ENCODE peak calls at places on chromosomes 5 and 9, in seven cellular contexts. O is GM12878, Z is HepG2, J is GM12892, N is SK-N-SH, W is K562, V is H1. P is an unnamed sample.

GRCh38 chr5:74641778-74642542 is 1.4 kb upstream of the ENC1 start:
- DNase-seq in O (no peak), Z (peak), J (no peak), N (peak), W (no peak), V (peak), P (no peak)

GRCh38 chr5:103669615-103670014 is 107.0 kb upstream of the NUDT12 start:
- DNase-seq in O (no peak), Z (no peak), J (no peak), N (no peak), W (no peak), V (no peak), P (no peak)

GRCh38 chr5:112254303-112254702 is 164.8 kb downstream of the EPB41L4A start:
- DNase-seq in O (no peak), Z (no peak), J (no peak), N (no peak), W (no peak), V (no peak), P (no peak)

GRCh38 chr9:81776390-81776789 is 87.0 kb upstream of the TLE1 start:
- DNase-seq in O (no peak), Z (no peak), J (no peak), N (peak), W (no peak), V (no peak), P (no peak)

GRCh38 chr9:128724744-128725211 is 851 bp upstream of the ZDHHC12 start:
- DNase-seq in O (peak), Z (peak), J (peak), N (peak), W (peak), V (peak), P (no peak)

GRCh38 chr5:126741361-126741760 is 35.6 kb upstream of the LMNB1 start:
- DNase-seq in O (no peak), Z (no peak), J (no peak), N (no peak), W (no peak), V (no peak), P (no peak)

GRCh38 chr9:135769489-135770202 is 67.7 kb downstream of the KCNT1 start:
- DNase-seq in O (no peak), Z (no peak), J (no peak), N (no peak), W (no peak), V (no peak), P (no peak)

GRCh38 chr9:5786370-5787127 is 46.4 kb downstream of the ERMP1 start:
- DNase-seq in O (no peak), Z (no peak), J (no peak), N (no peak), W (no peak), V (no peak), P (no peak)

GRCh38 chr9:110143969-110144545 is 63.9 kb downstream of the C9orf152 start:
- DNase-seq in O (no peak), Z (no peak), J (peak), N (no peak), W (no peak), V (no peak), P (no peak)

GRCh38 chr5:102018690-102019089 is 277.4 kb downstream of the SLCO4C1 start:
- DNase-seq in O (no peak), Z (peak), J (no peak), N (no peak), W (no peak), V (no peak), P (no peak)

GRCh38 chr9:84966876-84967830 is 297.6 kb downstream of the NTRK2 start:
- DNase-seq in O (no peak), Z (peak), J (no peak), N (no peak), W (peak), V (peak), P (no peak)

GRCh38 chr5:180470361-180470760 is 23.8 kb upstream of the CNOT6 start:
- DNase-seq in O (no peak), Z (no peak), J (no peak), N (no peak), W (no peak), V (no peak), P (no peak)

GRCh38 chr5:128143911-128144310 is 60.3 kb downstream of the SLC12A2 start:
- DNase-seq in O (no peak), Z (no peak), J (no peak), N (no peak), W (no peak), V (no peak), P (no peak)

GRCh38 chr5:56259002-56259511 is 25.9 kb upstream of the ANKRD55 start:
- DNase-seq in O (peak), Z (peak), J (no peak), N (no peak), W (no peak), V (no peak), P (no peak)

GRCh38 chr5:147453901-147454814 is 55.7 kb downstream of the DPYSL3 start:
- DNase-seq in O (no peak), Z (peak), J (peak), N (peak), W (peak), V (peak), P (peak)

GRCh38 chr9:129497064-129497836 is 123.7 kb downstream of the C9orf50 start:
- DNase-seq in O (no peak), Z (no peak), J (no peak), N (peak), W (peak), V (no peak), P (no peak)

GRCh38 chr5:75010838-75011237 is 41.5 kb downstream of the GCNT4 start:
- DNase-seq in O (no peak), Z (peak), J (no peak), N (no peak), W (no peak), V (no peak), P (no peak)

GRCh38 chr5:35478856-35479682 is 138.6 kb upstream of the SPEF2 start:
- DNase-seq in O (no peak), Z (peak), J (no peak), N (no peak), W (no peak), V (no peak), P (no peak)

GRCh38 chr5:63822633-63823032 is 139.6 kb downstream of the HTR1A start:
- DNase-seq in O (no peak), Z (no peak), J (no peak), N (no peak), W (no peak), V (no peak), P (no peak)
- TF ChIP-seq TAF1 in O (no peak), Z (no peak), J (no peak), N (no peak), W (no peak), V (no peak), P (no peak)

GRCh38 chr5:8831251-8831650 is 714.6 kb downstream of the SEMA5A start:
- DNase-seq in O (no peak), Z (no peak), J (no peak), N (no peak), W (no peak), V (no peak), P (no peak)

GRCh38 chr5:8826491-8826890 is 719.4 kb downstream of the SEMA5A start:
- DNase-seq in O (no peak), Z (no peak), J (no peak), N (no peak), W (no peak), V (no peak), P (no peak)

GRCh38 chr5:8827701-8828100 is 718.2 kb downstream of the SEMA5A start:
- DNase-seq in O (no peak), Z (no peak), J (no peak), N (no peak), W (no peak), V (no peak), P (no peak)

GRCh38 chr5:8829322-8830029 is 716.4 kb downstream of the SEMA5A start:
- DNase-seq in O (no peak), Z (no peak), J (no peak), N (no peak), W (no peak), V (no peak), P (no peak)

GRCh38 chr5:8828596-8829321 is 717.1 kb downstream of the SEMA5A start:
- DNase-seq in O (no peak), Z (no peak), J (no peak), N (no peak), W (no peak), V (no peak), P (no peak)
- TF ChIP-seq TAF1 in O (no peak), Z (no peak), J (no peak), N (no peak), W (no peak), V (no peak), P (no peak)

GRCh38 chr9:482736-483135 is 268.1 kb downstream of the DOCK8 start:
- DNase-seq in O (no peak), Z (no peak), J (no peak), N (no peak), W (no peak), V (no peak), P (no peak)

GRCh38 chr9:479951-480350 is 265.3 kb downstream of the DOCK8 start:
- DNase-seq in O (no peak), Z (no peak), J (no peak), N (no peak), W (no peak), V (no peak), P (no peak)

GRCh38 chr9:477146-477545 is 262.5 kb downstream of the DOCK8 start:
- DNase-seq in O (no peak), Z (no peak), J (no peak), N (no peak), W (no peak), V (no peak), P (no peak)

DNA sequence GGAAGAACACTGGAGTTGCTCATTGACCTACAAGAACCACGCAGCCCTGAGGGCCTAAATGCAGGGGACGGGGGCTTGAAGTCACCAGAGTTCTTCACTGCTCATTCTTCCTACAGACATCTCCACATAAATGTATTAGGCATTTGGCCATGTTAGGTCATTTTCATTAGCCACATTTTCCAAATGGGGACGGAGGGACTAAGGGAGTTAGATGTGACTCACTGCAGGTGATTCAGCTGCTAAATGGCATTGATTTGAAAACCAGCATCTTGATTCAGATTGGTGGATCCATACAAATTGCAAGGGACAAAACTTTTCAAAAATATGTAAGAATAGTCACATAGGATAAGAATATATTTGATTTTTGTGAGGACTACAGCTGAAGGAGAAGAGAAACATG is 264.7 kb downstream of the DOCK8 start:
- DNase-seq in O (no peak), Z (no peak), J (no peak), N (no peak), W (no peak), V (no peak), P (no peak)
- TF ChIP-seq TAF1 in O (no peak), Z (no peak), J (no peak), N (no peak), W (no peak), V (no peak), P (no peak)

DNA sequence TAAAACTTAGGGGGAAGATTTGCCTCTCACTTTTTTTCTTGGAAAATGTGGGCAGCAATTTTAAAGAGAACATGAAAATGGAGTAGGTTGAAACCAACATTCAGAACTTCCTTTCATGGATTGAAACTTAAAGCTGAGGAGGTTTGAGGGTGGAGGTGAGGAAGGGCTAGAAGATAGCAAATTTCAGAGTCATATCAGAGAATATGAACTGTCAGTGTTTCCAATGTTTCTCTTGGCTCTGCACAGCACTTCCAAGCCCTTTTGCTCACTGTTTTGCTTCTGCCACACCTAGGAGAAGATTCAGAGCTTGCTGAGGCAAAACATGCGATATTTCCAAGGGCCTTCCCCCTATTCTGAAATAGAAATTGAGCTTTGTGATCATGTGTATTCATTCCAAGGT is 281.0 kb downstream of the AOPEP start:
- DNase-seq in O (no peak), Z (no peak), J (no peak), N (no peak), W (no peak), V (no peak), P (no peak)
- TF ChIP-seq TAF1 in O (no peak), Z (no peak), J (no peak), N (no peak), W (no peak), V (no peak), P (no peak)

GRCh38 chr5:6687501-6687900 is 25.7 kb upstream of the TENT4A start:
- DNase-seq in O (no peak), Z (no peak), J (no peak), N (no peak), W (no peak), V (no peak), P (no peak)
- TF ChIP-seq TAF1 in O (no peak), Z (no peak), J (no peak), N (no peak), W (no peak), V (no peak), P (no peak)

GRCh38 chr5:151685749-151686672 is 704 bp downstream of the SPARC start:
- DNase-seq in O (no peak), Z (no peak), J (no peak), N (peak), W (no peak), V (peak), P (no peak)

GRCh38 chr5:151683936-151684586 is 2.7 kb downstream of the SPARC start:
- DNase-seq in O (no peak), Z (no peak), J (no peak), N (no peak), W (no peak), V (no peak), P (no peak)

GRCh38 chr5:151683444-151683843 is 3.3 kb downstream of the SPARC start:
- DNase-seq in O (no peak), Z (no peak), J (no peak), N (no peak), W (no peak), V (no peak), P (no peak)

GRCh38 chr5:151682751-151683331 is 3.9 kb downstream of the SPARC start:
- DNase-seq in O (no peak), Z (no peak), J (no peak), N (no peak), W (no peak), V (no peak), P (no peak)

GRCh38 chr5:151684690-151685361 is 1.9 kb downstream of the SPARC start:
- DNase-seq in O (no peak), Z (no peak), J (no peak), N (no peak), W (no peak), V (peak), P (no peak)
- TF ChIP-seq TAF1 in O (no peak), Z (no peak), J (no peak), N (peak), W (no peak), V (no peak), P (no peak)

GRCh38 chr5:167783145-167783817 is 508.2 kb upstream of the WWC1 start:
- DNase-seq in O (no peak), Z (no peak), J (no peak), N (no peak), W (no peak), V (no peak), P (no peak)

GRCh38 chr5:167773902-167774301 is 517.5 kb upstream of the WWC1 start:
- DNase-seq in O (no peak), Z (no peak), J (no peak), N (no peak), W (no peak), V (no peak), P (no peak)

GRCh38 chr5:167777746-167778145 is 513.7 kb upstream of the WWC1 start:
- DNase-seq in O (no peak), Z (no peak), J (no peak), N (no peak), W (no peak), V (no peak), P (no peak)

DNA sequence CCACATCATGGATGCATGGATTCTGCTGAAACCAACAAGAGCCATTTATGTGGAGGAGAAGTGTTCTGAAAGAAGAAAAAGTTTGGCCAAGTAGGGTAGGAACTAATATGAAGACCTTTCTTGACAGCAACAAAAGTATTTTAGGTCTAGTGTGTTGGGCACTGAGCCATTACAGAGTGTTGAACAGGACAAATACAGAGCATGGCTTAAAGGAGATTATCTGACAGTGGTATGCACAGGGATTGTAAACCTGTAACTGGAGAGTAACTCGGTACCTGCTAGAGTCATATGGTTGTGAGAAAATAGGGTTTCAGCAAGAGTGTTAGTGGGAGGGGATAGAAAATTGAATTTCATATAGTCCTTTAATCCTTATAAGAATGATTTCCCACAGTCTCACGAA is 513.2 kb upstream of the WWC1 start:
- DNase-seq in O (no peak), Z (no peak), J (no peak), N (no peak), W (no peak), V (no peak), P (no peak)
- TF ChIP-seq TAF1 in O (no peak), Z (no peak), J (no peak), N (no peak), W (no peak), V (no peak), P (no peak)

DNA sequence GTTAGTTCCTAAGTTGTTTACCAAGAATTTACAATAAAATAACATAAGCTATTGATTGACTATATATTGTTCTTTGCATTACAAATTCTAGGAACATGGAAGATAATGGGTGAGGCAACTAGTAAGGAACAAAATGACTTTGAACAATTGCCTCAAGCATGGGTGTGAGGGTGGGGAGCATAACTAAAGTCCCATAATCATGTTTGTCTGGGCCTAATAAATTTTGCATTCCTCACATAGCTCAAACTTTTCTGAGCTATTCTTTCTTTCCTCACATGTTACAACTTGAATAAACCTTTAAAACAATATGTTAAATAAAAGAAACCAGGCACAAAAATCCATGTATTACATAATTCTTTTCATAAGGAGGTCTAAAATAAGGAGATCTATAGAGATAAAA is 1066.1 kb downstream of the NR2F1-AS1 start:
- DNase-seq in O (no peak), Z (no peak), J (no peak), N (no peak), W (no peak), V (no peak), P (no peak)
- TF ChIP-seq TAF1 in O (no peak), Z (no peak), J (no peak), N (no peak), W (no peak), V (no peak), P (no peak)

DNA sequence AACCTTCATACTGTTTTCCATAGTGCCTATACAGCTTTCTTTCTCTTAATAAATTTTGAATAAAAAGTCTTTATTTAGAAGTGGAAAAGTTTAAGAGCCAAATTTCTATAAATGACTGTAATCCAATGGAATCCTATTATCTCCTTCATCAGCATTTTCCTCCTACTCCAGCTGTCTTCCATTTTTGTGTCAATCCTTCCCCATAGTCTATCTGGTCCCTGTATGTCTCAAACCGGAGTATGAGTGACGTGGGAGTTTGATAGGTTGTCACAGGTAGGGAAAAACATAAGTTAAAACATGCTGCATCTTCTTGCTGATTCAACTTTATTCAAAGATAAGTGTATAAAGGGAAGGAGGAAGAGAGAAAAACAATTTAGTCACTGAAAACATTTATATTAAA is 70.4 kb downstream of the ADAMTS6 start:
- DNase-seq in O (no peak), Z (no peak), J (no peak), N (no peak), W (no peak), V (no peak), P (no peak)
- TF ChIP-seq TAF1 in O (no peak), Z (no peak), J (no peak), N (no peak), W (no peak), V (no peak), P (no peak)

GRCh38 chr5:179275941-179276837 is 69.1 kb downstream of the ADAMTS2 start:
- DNase-seq in O (no peak), Z (peak), J (no peak), N (no peak), W (peak), V (no peak), P (no peak)
- TF ChIP-seq TAF1 in O (no peak), Z (no peak), J (no peak), N (no peak), W (no peak), V (no peak), P (no peak)

P was measured in GM12891.